ENCODE peak calls at places on chromosomes 6 and 20, in five cellular contexts. H, C, V, P and Q are unnamed samples.
A peak's percentile ranks its signal among the peaks of the same experiment; 100 is the strongest.

GRCh38 chr20:32893263-32893877 is 34.6 kb downstream of the EFCAB8 start:
- DNase-seq in C (no peak), H (no peak), P (no peak), V (no peak), Q (no peak)

GRCh38 chr6:26327450-26328264 is 37.3 kb upstream of the BTN3A2 start:
- DNase-seq in V (no peak), P (peak; percentile 85), H (peak; percentile 84), C (peak; percentile 10), Q (peak; percentile 85)

GRCh38 chr6:138499303-138499991 is at the start of gene NHSL1:
- DNase-seq in V (no peak), P (no peak), C (peak; percentile 50), H (no peak), Q (no peak)

GRCh38 chr6:112016335-112016734 is 37.6 kb upstream of the CCN6 start:
- DNase-seq in P (peak; percentile 72), V (no peak), C (peak; percentile 36), H (no peak), Q (peak; percentile 83)

GRCh38 chr6:71410164-71410566 is 121.6 kb downstream of the OGFRL1 start:
- DNase-seq in V (no peak), C (no peak), P (no peak), H (no peak), Q (peak; percentile 51)

GRCh38 chr6:112149719-112150263 is 62.4 kb downstream of the FAM229B start:
- DNase-seq in C (peak; percentile 34), P (no peak), H (no peak), V (no peak), Q (no peak)

GRCh38 chr6:63805345-63805744 is 169.7 kb downstream of the PHF3 start:
- DNase-seq in H (no peak), C (no peak), V (no peak), P (no peak), Q (no peak)

GRCh38 chr6:24924956-24925355 is 10.8 kb downstream of the RIPOR2 start:
- DNase-seq in P (no peak), V (no peak), C (no peak), H (no peak), Q (no peak)

GRCh38 chr6:108368431-108369030 is 73.7 kb downstream of the AFG1L start:
- DNase-seq in P (no peak), V (no peak), C (no peak), H (no peak), Q (no peak)

GRCh38 chr20:12252793-12253192 is 335.1 kb downstream of the BTBD3 start:
- DNase-seq in C (no peak), V (no peak), H (no peak), P (peak; percentile 44), Q (no peak)